ENCODE peak calls at places on chromosomes 6 and 20, in five cellular contexts. I is K562, T is HCT116, W is NT2/D1, E is GM12878. Z is an unnamed sample.

GRCh38 chr6:3162565-3163247 is 5.4 kb upstream of the TUBB2A start:
- DNase-seq in I (peak), T (peak), W (peak), E (no peak), Z (no peak)

GRCh38 chr6:138540468-138540867 is 41.2 kb upstream of the NHSL1 start:
- DNase-seq in I (no peak), T (no peak), W (no peak), E (no peak), Z (no peak)

GRCh38 chr6:28838289-28838633 is 85.5 kb downstream of the TRIM27 start:
- DNase-seq in I (peak), T (no peak), W (no peak), E (peak), Z (no peak)

GRCh38 chr20:152131-152530 is 5.1 kb upstream of the DEFB127 start:
- DNase-seq in I (no peak), T (no peak), W (no peak), E (no peak), Z (no peak)

GRCh38 chr20:57397004-57397692 is 6.0 kb downstream of the RBM38 start:
- DNase-seq in I (no peak), T (no peak), W (no peak), E (no peak), Z (no peak)

GRCh38 chr6:169654590-169655391 is 47.0 kb downstream of the WDR27 start:
- DNase-seq in I (no peak), T (no peak), W (no peak), E (no peak), Z (no peak)

GRCh38 chr20:37198962-37199660 is 19.8 kb upstream of the MROH8 start:
- DNase-seq in I (no peak), T (no peak), W (no peak), E (no peak), Z (no peak)

GRCh38 chr6:139680819-139681218 is 306.4 kb upstream of the CITED2 start:
- DNase-seq in I (no peak), T (no peak), W (no peak), E (no peak), Z (no peak)

GRCh38 chr20:57507477-57507876 is 17.5 kb downstream of the CTCFL start:
- DNase-seq in I (no peak), T (no peak), W (no peak), E (no peak), Z (no peak)

GRCh38 chr6:113731528-113731927 is 125.6 kb upstream of the MARCKS start:
- DNase-seq in I (no peak), T (no peak), W (no peak), E (no peak), Z (no peak)

GRCh38 chr6:113733386-113733785 is 123.8 kb upstream of the MARCKS start:
- DNase-seq in I (no peak), T (no peak), W (no peak), E (no peak), Z (no peak)

GRCh38 chr6:113734886-113735481 is 122.2 kb upstream of the MARCKS start:
- DNase-seq in I (no peak), T (no peak), W (no peak), E (no peak), Z (peak)

GRCh38 chr6:113735487-113735886 is 121.7 kb upstream of the MARCKS start:
- DNase-seq in I (no peak), T (no peak), W (no peak), E (no peak), Z (no peak)

GRCh38 chr6:113732384-113732966 is 124.7 kb upstream of the MARCKS start:
- DNase-seq in I (no peak), T (no peak), W (no peak), E (no peak), Z (peak)
- TF ChIP-seq ZNF274 in I (no peak), T (no peak), W (no peak), E (no peak), Z (no peak)

GRCh38 chr20:38999965-39000910 is 38.1 kb downstream of the DHX35 start:
- DNase-seq in I (no peak), T (no peak), W (no peak), E (no peak), Z (no peak)

GRCh38 chr20:39010496-39010895 is 48.4 kb downstream of the DHX35 start:
- DNase-seq in I (no peak), T (no peak), W (peak), E (no peak), Z (no peak)

GRCh38 chr20:39009348-39009747 is 47.2 kb downstream of the DHX35 start:
- DNase-seq in I (no peak), T (no peak), W (no peak), E (no peak), Z (no peak)

GRCh38 chr20:38999217-38999616 is 37.1 kb downstream of the DHX35 start:
- DNase-seq in I (no peak), T (no peak), W (no peak), E (no peak), Z (no peak)

DNA sequence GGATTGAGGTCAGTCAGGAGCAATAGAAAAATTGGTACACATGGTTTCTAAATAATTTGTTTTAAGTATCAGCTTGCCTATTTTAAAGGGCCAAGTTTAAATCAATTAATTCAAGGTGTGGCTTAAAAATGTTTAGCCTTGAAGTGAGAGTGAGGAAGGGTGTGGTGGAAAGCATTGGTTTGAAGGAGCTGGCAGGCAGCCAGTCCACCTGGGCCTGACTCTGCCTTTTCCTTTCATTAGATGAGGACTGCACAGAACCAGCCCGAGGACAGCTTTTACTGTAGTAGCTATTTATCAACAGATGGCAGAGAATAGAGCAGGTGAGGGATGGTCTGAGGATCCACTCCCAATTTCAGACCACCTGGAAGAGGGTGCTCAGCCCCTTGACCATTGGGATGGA is 42.4 kb downstream of the DHX35 start:
- DNase-seq in I (no peak), T (no peak), W (no peak), E (no peak), Z (no peak)
- TF ChIP-seq ZNF274 in I (no peak), T (no peak), W (no peak), E (no peak), Z (no peak)

GRCh38 chr6:108009894-108010293 is 51.9 kb upstream of the SEC63 start:
- DNase-seq in I (no peak), T (no peak), W (no peak), E (no peak), Z (no peak)

GRCh38 chr6:108008363-108008762 is 50.4 kb upstream of the SEC63 start:
- DNase-seq in I (no peak), T (no peak), W (no peak), E (no peak), Z (no peak)

GRCh38 chr6:108014040-108014439 is 56.0 kb upstream of the SEC63 start:
- DNase-seq in I (no peak), T (no peak), W (no peak), E (no peak), Z (no peak)
- TF ChIP-seq ZNF274 in I (no peak), T (no peak), W (no peak), E (no peak), Z (no peak)

DNA sequence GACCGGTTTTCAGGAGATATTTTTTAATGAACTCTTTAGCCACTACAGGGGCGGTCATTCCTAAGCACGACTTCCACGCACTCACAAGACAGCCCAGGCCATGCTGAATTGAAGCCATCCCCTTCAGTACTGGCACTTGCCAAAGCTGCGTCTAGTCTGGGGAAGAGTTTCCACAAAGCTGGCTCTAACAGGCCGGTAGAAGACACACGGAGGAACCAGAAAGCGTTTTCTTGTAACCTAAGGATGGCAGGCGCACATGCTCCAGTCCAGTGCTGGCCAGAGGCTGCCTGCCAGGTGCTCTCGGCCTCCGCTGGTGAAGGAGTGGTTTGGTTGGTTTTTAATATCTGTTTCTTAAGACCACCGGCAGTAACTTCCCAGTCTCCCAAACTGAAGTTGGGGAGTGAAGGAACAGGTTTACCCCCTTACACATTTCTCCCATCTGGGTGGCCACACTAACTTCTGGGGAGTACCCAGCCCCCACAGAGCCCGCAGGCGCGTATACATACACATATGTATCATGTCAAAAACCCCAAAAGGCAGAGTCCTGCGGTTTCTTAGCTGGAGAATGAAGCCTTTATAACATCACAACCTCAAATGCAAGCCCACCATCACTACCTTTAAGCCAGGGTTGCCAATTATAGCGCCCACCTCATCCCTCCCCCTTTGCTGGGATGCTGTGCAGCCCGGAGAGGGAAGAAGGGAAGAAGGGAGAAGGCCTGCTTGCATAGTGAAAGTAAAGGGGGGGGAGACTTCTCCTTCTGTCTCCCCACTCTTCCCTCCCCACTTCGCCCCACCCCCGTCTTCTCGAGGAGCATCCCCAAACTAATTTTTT is 1.2 kb downstream of the TRERF1 start:
- DNase-seq in I (no peak), T (no peak), W (no peak), E (no peak), Z (no peak)
- TF ChIP-seq ZNF274 in I (no peak), T (no peak), W (no peak), E (no peak), Z (no peak)

GRCh38 chr6:37060195-37060559 is 54.7 kb downstream of the FGD2 start:
- DNase-seq in I (no peak), T (no peak), W (no peak), E (no peak), Z (no peak)
- TF ChIP-seq ZNF274 in I (no peak), T (no peak), W (no peak), E (no peak), Z (no peak)

DNA sequence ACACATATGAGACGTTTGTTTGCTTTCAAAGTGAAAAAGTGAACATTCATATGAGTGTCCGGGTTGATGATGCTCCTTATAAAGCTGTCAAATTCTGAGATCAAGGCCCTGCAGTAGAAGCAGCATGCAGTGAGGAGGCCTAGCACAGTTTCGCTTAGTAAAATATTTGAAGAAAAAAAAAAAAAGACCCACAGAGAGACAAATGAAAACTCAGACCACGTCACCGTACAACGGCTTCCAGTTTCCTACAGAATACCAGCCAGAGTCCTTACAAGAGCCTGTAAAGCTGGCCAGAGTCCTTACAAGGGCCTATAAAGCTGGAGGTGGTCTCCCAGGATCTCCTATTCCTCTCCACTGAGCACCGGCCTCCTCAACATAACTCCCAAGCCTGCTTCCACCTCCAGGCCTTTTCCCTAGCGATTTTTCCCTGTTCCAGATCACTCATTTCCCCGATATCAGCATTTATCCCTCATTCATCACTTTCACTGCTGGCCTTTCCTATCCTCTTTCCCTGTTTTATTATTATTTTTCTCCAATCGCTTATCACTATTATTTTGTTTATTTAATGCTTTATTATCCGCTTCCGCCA is 1.5 kb upstream of the HMGN4 start:
- DNase-seq in I (no peak), T (no peak), W (no peak), E (no peak), Z (no peak)
- TF ChIP-seq ZNF274 in I (no peak), T (no peak), W (no peak), E (no peak), Z (no peak)